ENCODE peak calls at places on chromosome 12, in ten cellular contexts. V, H, Q, P, J, K, F, W, T and G are unnamed samples.

GRCh38 chr12:122730215-122731014 is at the start of gene HCAR1:
- DNase-seq in F (peak; percentile 73), K (no peak), Q (no peak), J (no peak), V (no peak), W (peak; percentile 50), T (no peak), H (no peak), P (no peak), G (no peak)

GRCh38 chr12:121697093-121697698 is 15.4 kb upstream of the TMEM120B start:
- DNase-seq in P (no peak), V (no peak), Q (peak; percentile 75), J (no peak), H (no peak), F (peak; percentile 42), K (no peak), T (no peak), W (peak; percentile 59), G (no peak)

GRCh38 chr12:75986001-75986739 is 45.4 kb downstream of the PHLDA1 start:
- DNase-seq in H (no peak), T (no peak), F (no peak), Q (no peak), W (peak; percentile 32), P (no peak), J (no peak), K (no peak), V (no peak), G (no peak)

GRCh38 chr12:118302053-118302452 is 70.7 kb downstream of the TAOK3 start:
- DNase-seq in V (peak; percentile 60), W (no peak), Q (no peak), J (no peak), F (no peak), T (no peak), P (no peak), K (no peak), H (no peak), G (no peak)

GRCh38 chr12:115135800-115136211 is 451.8 kb upstream of the TBX3 start:
- DNase-seq in V (no peak), T (peak; percentile 64), H (peak; percentile 79), F (no peak), K (peak; percentile 32), J (peak; percentile 54), P (no peak), W (no peak), Q (peak; percentile 82), G (peak; percentile 79)

GRCh38 chr12:95738024-95738611 is 52.4 kb downstream of the NTN4 start:
- DNase-seq in F (no peak), K (no peak), P (peak; percentile 46), V (no peak), T (no peak), J (no peak), W (peak; percentile 82), H (no peak), Q (no peak), G (no peak)

GRCh38 chr12:88044035-88044434 is 14.8 kb upstream of the C12orf50 start:
- DNase-seq in F (no peak), Q (no peak), H (no peak), T (no peak), W (no peak), K (no peak), J (no peak), V (no peak), P (no peak), G (no peak)

GRCh38 chr12:70306676-70307075 is 59.4 kb upstream of the KCNMB4 start:
- DNase-seq in T (no peak), W (no peak), H (no peak), V (no peak), P (no peak), K (no peak), J (no peak), F (no peak), Q (no peak), G (no peak)

GRCh38 chr12:114444422-114445279 is 38.7 kb upstream of the TBX5 start:
- DNase-seq in W (no peak), T (no peak), H (no peak), Q (peak; percentile 42), P (no peak), J (no peak), K (no peak), V (peak; percentile 22), F (peak; percentile 70), G (no peak)

GRCh38 chr12:3964404-3964803 is 91.2 kb upstream of the PARP11 start:
- DNase-seq in J (no peak), P (no peak), V (no peak), K (no peak), F (peak; percentile 92), Q (peak; percentile 40), H (no peak), T (no peak), W (peak; percentile 61), G (no peak)

GRCh38 chr12:88623777-88624548 is 43.7 kb upstream of the KITLG start:
- DNase-seq in J (no peak), V (no peak), T (no peak), H (no peak), Q (no peak), K (no peak), P (no peak), F (no peak), W (no peak), G (no peak)

GRCh38 chr12:97556201-97556824 is 93.7 kb downstream of the RMST start:
- DNase-seq in P (no peak), Q (peak; percentile 25), V (peak; percentile 9), W (peak; percentile 20), J (no peak), H (peak; percentile 12), F (peak; percentile 65), T (peak; percentile 77), K (peak; percentile 36), G (no peak)

GRCh38 chr12:52285172-52285745 is 6.1 kb downstream of the KRT81 start:
- DNase-seq in W (no peak), T (no peak), H (no peak), K (no peak), P (no peak), J (no peak), F (peak; percentile 10), V (peak; percentile 88), Q (no peak), G (no peak)

GRCh38 chr12:16112626-16113560 is 164.6 kb downstream of the SLC15A5 start:
- DNase-seq in J (no peak), K (no peak), P (no peak), V (no peak), Q (peak; percentile 61), F (peak; percentile 88), H (no peak), T (no peak), W (no peak), G (no peak)

GRCh38 chr12:132904718-132905328 is 17.4 kb upstream of the CHFR start:
- DNase-seq in K (peak; percentile 74), W (no peak), T (peak; percentile 91), H (peak; percentile 83), F (peak; percentile 96), V (peak; percentile 21), J (peak; percentile 71), P (peak; percentile 72), Q (peak; percentile 69), G (peak; percentile 89)

GRCh38 chr12:132251741-132252490 is 77.5 kb downstream of the GALNT9 start:
- DNase-seq in T (no peak), V (no peak), F (no peak), P (no peak), Q (no peak), K (no peak), J (no peak), W (no peak), H (no peak), G (no peak)

GRCh38 chr12:105369014-105369413 is 38.5 kb downstream of the C12orf75 start:
- DNase-seq in H (no peak), V (peak; percentile 23), W (no peak), F (no peak), J (no peak), P (no peak), Q (no peak), K (no peak), T (no peak), G (no peak)

GRCh38 chr12:6961278-6961694 is 9.2 kb downstream of the PHB2 start:
- DNase-seq in V (peak; percentile 60), H (peak; percentile 60), J (peak; percentile 56), W (no peak), K (peak; percentile 88), P (peak; percentile 87), F (peak; percentile 73), T (peak; percentile 94), Q (no peak), G (no peak)

GRCh38 chr12:116146386-116146785 is 131.1 kb downstream of the MED13L start:
- DNase-seq in P (no peak), H (no peak), J (no peak), V (no peak), T (no peak), K (no peak), Q (no peak), W (no peak), F (peak; percentile 31), G (no peak)
- TF ChIP-seq CTCF in P (no peak), H (no peak), J (no peak), V (no peak), T (no peak), K (no peak), Q (no peak), W (no peak), F (no peak), G (no peak)

DNA sequence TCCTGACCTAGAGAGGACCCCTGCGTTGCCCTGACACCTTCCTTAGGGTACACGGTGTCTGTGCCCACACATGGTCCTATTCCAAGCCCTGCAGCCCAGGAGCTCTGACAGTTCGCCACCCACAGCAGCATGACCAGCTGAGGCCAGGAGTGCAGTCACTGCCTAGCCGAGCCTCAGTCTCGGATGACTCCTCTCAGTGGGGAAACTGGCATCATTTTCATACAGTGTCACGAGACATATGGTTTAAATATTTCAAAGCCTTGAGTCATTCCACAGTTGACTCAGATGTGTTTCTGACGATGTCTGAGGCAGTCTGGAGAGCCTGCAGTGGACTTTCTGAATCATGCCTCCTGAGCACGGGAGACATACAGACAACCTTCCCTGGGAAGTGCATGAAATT is 181.1 kb upstream of the FKBP4 start:
- DNase-seq in F (no peak), K (peak; percentile 49), Q (no peak), T (no peak), W (no peak), V (peak; percentile 42), J (peak; percentile 55), P (no peak), H (no peak), G (no peak)
- H3K4me1 ChIP-seq in F (no peaks in the 10 kb centered on the region), K (peaks cover 8% of the 10 kb centered on the region), Q (no peaks in the 10 kb centered on the region), T (peaks cover 6% of the 10 kb centered on the region), W (no peaks in the 10 kb centered on the region), V (no peaks in the 10 kb centered on the region), J (no peaks in the 10 kb centered on the region), P (no peaks in the 10 kb centered on the region), H (peaks cover 13% of the 10 kb centered on the region), G (peaks cover 13% of the 10 kb centered on the region)

GRCh38 chr12:5872745-5873144 is 72.3 kb downstream of the ANO2 start:
- DNase-seq in H (no peak), J (no peak), F (peak; percentile 67), V (no peak), P (no peak), Q (peak; percentile 36), W (peak; percentile 36), K (no peak), T (no peak), G (no peak)
- TF ChIP-seq CTCF in H (peak; percentile 42), J (no peak), F (peak; percentile 81), V (peak; percentile 34), P (no peak), Q (no peak), W (peak; percentile 75), K (no peak), T (no peak), G (no peak)

DNA sequence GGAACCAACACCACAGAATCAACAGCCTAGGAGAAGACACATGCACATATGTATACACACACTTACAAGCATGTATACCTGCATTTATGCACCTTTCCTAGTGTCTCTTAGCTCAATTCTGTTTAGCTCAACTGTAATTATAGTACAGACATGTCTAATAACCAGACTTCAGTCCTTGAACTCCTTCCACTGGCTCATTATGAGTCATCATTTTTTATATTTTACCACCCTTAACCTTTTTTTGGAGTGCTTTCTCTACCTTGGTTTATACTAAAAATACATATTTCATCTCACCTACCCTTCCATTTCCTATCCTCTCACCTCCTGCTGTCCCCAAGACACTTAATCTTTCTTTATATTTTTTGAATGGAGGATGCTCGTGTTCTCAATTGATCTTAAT is 110.4 kb downstream of the ARID2 start:
- DNase-seq in Q (no peak), W (no peak), P (no peak), T (no peak), K (no peak), J (no peak), H (no peak), F (no peak), V (peak; percentile 2), G (no peak)
- H3K4me1 ChIP-seq in Q (no peaks in the 10 kb centered on the region), W (no peaks in the 10 kb centered on the region), P (no peaks in the 10 kb centered on the region), T (no peaks in the 10 kb centered on the region), K (no peaks in the 10 kb centered on the region), J (no peaks in the 10 kb centered on the region), H (no peaks in the 10 kb centered on the region), F (no peaks in the 10 kb centered on the region), V (no peaks in the 10 kb centered on the region), G (no peaks in the 10 kb centered on the region)